ENCODE peak calls at places on chromosomes 16 and 17, in seven cellular contexts. One of them, this sample, is unnamed.

GRCh38 chr16:61936522-61936921 is 99.7 kb downstream of the CDH8 start:
- DNase-seq in fibroblast of pulmonary artery: no peak
- DNase-seq in heart left ventricle: no peak
- DNase-seq in fibroblast of lung: no peak
- DNase-seq in fibroblast of the aortic adventitia: no peak
- DNase-seq in suprapubic skin: no peak
- DNase-seq in neural progenitor cell: peak
- DNase-seq in this sample: no peak

GRCh38 chr16:82432261-82432660 is 194.5 kb upstream of the CDH13 start:
- DNase-seq in fibroblast of pulmonary artery: no peak
- DNase-seq in heart left ventricle: no peak
- DNase-seq in fibroblast of lung: no peak
- DNase-seq in fibroblast of the aortic adventitia: no peak
- DNase-seq in suprapubic skin: no peak
- DNase-seq in neural progenitor cell: no peak
- DNase-seq in this sample: no peak

GRCh38 chr16:11356573-11357331 is 11.5 kb downstream of the RMI2 start:
- DNase-seq in fibroblast of pulmonary artery: peak
- DNase-seq in heart left ventricle: peak
- DNase-seq in fibroblast of lung: peak
- DNase-seq in fibroblast of the aortic adventitia: peak
- DNase-seq in suprapubic skin: no peak
- DNase-seq in neural progenitor cell: peak
- DNase-seq in this sample: peak

GRCh38 chr16:48287239-48287638 is 39.9 kb upstream of the ABCC11 start:
- DNase-seq in fibroblast of pulmonary artery: no peak
- DNase-seq in heart left ventricle: no peak
- DNase-seq in fibroblast of lung: no peak
- DNase-seq in fibroblast of the aortic adventitia: no peak
- DNase-seq in suprapubic skin: no peak
- DNase-seq in neural progenitor cell: no peak
- DNase-seq in this sample: no peak

GRCh38 chr17:47413872-47414271 is 90.1 kb downstream of the EFCAB13 start:
- DNase-seq in fibroblast of pulmonary artery: no peak
- DNase-seq in heart left ventricle: no peak
- DNase-seq in fibroblast of lung: no peak
- DNase-seq in fibroblast of the aortic adventitia: no peak
- DNase-seq in suprapubic skin: no peak
- DNase-seq in neural progenitor cell: no peak
- DNase-seq in this sample: peak

GRCh38 chr16:49532243-49532870 is 158.8 kb downstream of the C16orf78 start:
- DNase-seq in fibroblast of pulmonary artery: no peak
- DNase-seq in heart left ventricle: no peak
- DNase-seq in fibroblast of lung: no peak
- DNase-seq in fibroblast of the aortic adventitia: no peak
- DNase-seq in suprapubic skin: no peak
- DNase-seq in neural progenitor cell: peak
- DNase-seq in this sample: no peak

GRCh38 chr16:27311449-27311831 is 2.3 kb upstream of the IL4R start:
- DNase-seq in fibroblast of pulmonary artery: peak
- DNase-seq in heart left ventricle: no peak
- DNase-seq in fibroblast of lung: no peak
- DNase-seq in fibroblast of the aortic adventitia: no peak
- DNase-seq in suprapubic skin: peak
- DNase-seq in neural progenitor cell: no peak
- DNase-seq in this sample: peak

GRCh38 chr17:58184308-58184985 is 8.1 kb upstream of the EPX start:
- DNase-seq in fibroblast of pulmonary artery: peak
- DNase-seq in heart left ventricle: no peak
- DNase-seq in fibroblast of lung: peak
- DNase-seq in fibroblast of the aortic adventitia: peak
- DNase-seq in suprapubic skin: no peak
- DNase-seq in neural progenitor cell: peak
- DNase-seq in this sample: no peak

GRCh38 chr17:16551878-16552636 is 16.9 kb downstream of the ZNF287 start:
- DNase-seq in fibroblast of pulmonary artery: no peak
- DNase-seq in heart left ventricle: no peak
- DNase-seq in fibroblast of lung: peak
- DNase-seq in fibroblast of the aortic adventitia: no peak
- DNase-seq in suprapubic skin: no peak
- DNase-seq in neural progenitor cell: no peak
- DNase-seq in this sample: no peak

GRCh38 chr16:80277182-80277581 is 263.6 kb upstream of the DYNLRB2 start:
- DNase-seq in fibroblast of pulmonary artery: no peak
- DNase-seq in heart left ventricle: no peak
- DNase-seq in fibroblast of lung: no peak
- DNase-seq in fibroblast of the aortic adventitia: no peak
- DNase-seq in suprapubic skin: no peak
- DNase-seq in neural progenitor cell: peak
- DNase-seq in this sample: no peak

GRCh38 chr17:45848405-45848804 is 3.7 kb downstream of the SPPL2C start:
- DNase-seq in fibroblast of pulmonary artery: no peak
- DNase-seq in heart left ventricle: no peak
- DNase-seq in fibroblast of lung: no peak
- DNase-seq in fibroblast of the aortic adventitia: no peak
- DNase-seq in suprapubic skin: no peak
- DNase-seq in neural progenitor cell: no peak
- DNase-seq in this sample: no peak

GRCh38 chr17:43068570-43069367 is 43.7 kb downstream of the RND2 start:
- DNase-seq in fibroblast of pulmonary artery: peak
- DNase-seq in heart left ventricle: no peak
- DNase-seq in fibroblast of lung: no peak
- DNase-seq in fibroblast of the aortic adventitia: no peak
- DNase-seq in suprapubic skin: no peak
- DNase-seq in neural progenitor cell: no peak
- DNase-seq in this sample: no peak

GRCh38 chr16:86899757-86900156 is 321.4 kb downstream of the FOXL1 start:
- DNase-seq in fibroblast of pulmonary artery: peak
- DNase-seq in heart left ventricle: no peak
- DNase-seq in fibroblast of lung: peak
- DNase-seq in fibroblast of the aortic adventitia: peak
- DNase-seq in suprapubic skin: no peak
- DNase-seq in neural progenitor cell: no peak
- DNase-seq in this sample: peak

GRCh38 chr17:32756696-32757095 is 120.2 kb downstream of the MYO1D start:
- DNase-seq in fibroblast of pulmonary artery: no peak
- DNase-seq in heart left ventricle: no peak
- DNase-seq in fibroblast of lung: no peak
- DNase-seq in fibroblast of the aortic adventitia: no peak
- DNase-seq in suprapubic skin: no peak
- DNase-seq in neural progenitor cell: no peak
- DNase-seq in this sample: no peak

GRCh38 chr17:56707312-56708219 is 114.1 kb downstream of the NOG start:
- DNase-seq in fibroblast of pulmonary artery: peak
- DNase-seq in heart left ventricle: no peak
- DNase-seq in fibroblast of lung: peak
- DNase-seq in fibroblast of the aortic adventitia: no peak
- DNase-seq in suprapubic skin: no peak
- DNase-seq in neural progenitor cell: peak
- DNase-seq in this sample: no peak

GRCh38 chr17:13931111-13931526 is 138.2 kb upstream of the COX10 start:
- DNase-seq in fibroblast of pulmonary artery: peak
- DNase-seq in heart left ventricle: peak
- DNase-seq in fibroblast of lung: peak
- DNase-seq in fibroblast of the aortic adventitia: peak
- DNase-seq in suprapubic skin: no peak
- DNase-seq in neural progenitor cell: no peak
- DNase-seq in this sample: peak

GRCh38 chr17:38912221-38912813 is 13.1 kb upstream of the LASP1NB start:
- DNase-seq in fibroblast of pulmonary artery: peak
- DNase-seq in heart left ventricle: peak
- DNase-seq in fibroblast of lung: peak
- DNase-seq in fibroblast of the aortic adventitia: peak
- DNase-seq in suprapubic skin: no peak
- DNase-seq in neural progenitor cell: no peak
- DNase-seq in this sample: peak

GRCh38 chr17:80826955-80827645 is 164.5 kb upstream of the CHMP6 start:
- DNase-seq in fibroblast of pulmonary artery: peak
- DNase-seq in heart left ventricle: no peak
- DNase-seq in fibroblast of lung: peak
- DNase-seq in fibroblast of the aortic adventitia: peak
- DNase-seq in suprapubic skin: peak
- DNase-seq in neural progenitor cell: peak
- DNase-seq in this sample: peak

GRCh38 chr16:86761117-86761971 is 183.0 kb downstream of the FOXL1 start:
- DNase-seq in fibroblast of pulmonary artery: peak
- DNase-seq in heart left ventricle: peak
- DNase-seq in fibroblast of lung: peak
- DNase-seq in fibroblast of the aortic adventitia: peak
- DNase-seq in suprapubic skin: no peak
- DNase-seq in neural progenitor cell: peak
- DNase-seq in this sample: peak

GRCh38 chr17:81717049-81717765 is 5.1 kb downstream of the SLC25A10 start:
- DNase-seq in fibroblast of pulmonary artery: no peak
- DNase-seq in heart left ventricle: no peak
- DNase-seq in fibroblast of lung: no peak
- DNase-seq in fibroblast of the aortic adventitia: no peak
- DNase-seq in suprapubic skin: peak
- DNase-seq in neural progenitor cell: no peak
- DNase-seq in this sample: no peak

GRCh38 chr17:49372428-49372827 is 10.4 kb upstream of the ZNF652 start:
- DNase-seq in fibroblast of pulmonary artery: no peak
- DNase-seq in heart left ventricle: no peak
- DNase-seq in fibroblast of lung: no peak
- DNase-seq in fibroblast of the aortic adventitia: no peak
- DNase-seq in suprapubic skin: peak
- DNase-seq in neural progenitor cell: no peak
- DNase-seq in this sample: no peak

GRCh38 chr16:83994087-83994486 is 26.0 kb downstream of the NECAB2 start:
- DNase-seq in fibroblast of pulmonary artery: peak
- DNase-seq in heart left ventricle: no peak
- DNase-seq in fibroblast of lung: peak
- DNase-seq in fibroblast of the aortic adventitia: peak
- DNase-seq in suprapubic skin: no peak
- DNase-seq in neural progenitor cell: no peak
- DNase-seq in this sample: peak

GRCh38 chr17:27552467-27552779 is 78.6 kb upstream of the LGALS9 start:
- DNase-seq in fibroblast of pulmonary artery: peak
- DNase-seq in heart left ventricle: no peak
- DNase-seq in fibroblast of lung: peak
- DNase-seq in fibroblast of the aortic adventitia: peak
- DNase-seq in suprapubic skin: no peak
- DNase-seq in neural progenitor cell: no peak
- DNase-seq in this sample: peak

GRCh38 chr17:4588391-4588790 is 4.1 kb downstream of the SMTNL2 start:
- DNase-seq in fibroblast of pulmonary artery: no peak
- DNase-seq in heart left ventricle: peak
- DNase-seq in fibroblast of lung: no peak
- DNase-seq in fibroblast of the aortic adventitia: no peak
- DNase-seq in suprapubic skin: no peak
- DNase-seq in neural progenitor cell: peak
- DNase-seq in this sample: no peak

GRCh38 chr16:1221628-1222552 is 3.2 kb downstream of the TPSG1 start:
- DNase-seq in fibroblast of pulmonary artery: no peak
- DNase-seq in heart left ventricle: no peak
- DNase-seq in fibroblast of lung: no peak
- DNase-seq in fibroblast of the aortic adventitia: no peak
- DNase-seq in suprapubic skin: no peak
- DNase-seq in neural progenitor cell: no peak
- DNase-seq in this sample: no peak

DNA sequence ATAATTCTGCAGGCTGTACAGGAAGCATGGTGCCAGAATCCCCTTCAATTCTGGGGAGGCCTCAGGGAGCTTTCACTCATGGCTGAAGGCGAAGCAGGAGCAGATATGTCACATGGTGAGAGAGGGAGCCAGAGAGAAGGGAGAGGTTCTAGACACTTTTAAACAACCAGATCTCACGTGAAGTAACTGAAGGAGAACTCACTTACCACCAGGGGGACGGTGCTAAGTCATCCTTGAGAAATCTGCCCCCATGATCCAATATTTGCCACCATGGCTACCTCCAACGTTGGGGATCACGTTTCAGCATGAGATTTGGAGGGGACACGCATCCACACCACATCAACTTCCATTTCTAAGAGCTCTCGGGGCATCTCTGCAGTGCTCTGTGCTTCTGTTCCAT is 37.4 kb upstream of the GNA13 start:
- DNase-seq in fibroblast of pulmonary artery: no peak
- DNase-seq in heart left ventricle: no peak
- DNase-seq in fibroblast of lung: no peak
- DNase-seq in fibroblast of the aortic adventitia: no peak
- DNase-seq in suprapubic skin: no peak
- DNase-seq in neural progenitor cell: no peak
- DNase-seq in this sample: no peak
- TF ChIP-seq CTCF in fibroblast of pulmonary artery: peak
- TF ChIP-seq CTCF in heart left ventricle: no peak
- TF ChIP-seq CTCF in fibroblast of lung: no peak
- TF ChIP-seq CTCF in fibroblast of the aortic adventitia: peak
- TF ChIP-seq CTCF in suprapubic skin: no peak
- TF ChIP-seq CTCF in neural progenitor cell: no peak
- TF ChIP-seq CTCF in this sample: peak

GRCh38 chr17:72614871-72615626 is 477.4 kb downstream of the SLC39A11 start:
- DNase-seq in fibroblast of pulmonary artery: peak
- DNase-seq in heart left ventricle: no peak
- DNase-seq in fibroblast of lung: peak
- DNase-seq in fibroblast of the aortic adventitia: peak
- DNase-seq in suprapubic skin: no peak
- DNase-seq in neural progenitor cell: peak
- DNase-seq in this sample: peak
- H3K4me3 ChIP-seq in fibroblast of pulmonary artery: no peak
- H3K4me3 ChIP-seq in heart left ventricle: no peak
- H3K4me3 ChIP-seq in fibroblast of lung: no peak
- H3K4me3 ChIP-seq in fibroblast of the aortic adventitia: no peak
- H3K4me3 ChIP-seq in suprapubic skin: no peak
- H3K4me3 ChIP-seq in neural progenitor cell: peak
- H3K4me3 ChIP-seq in this sample: no peak

GRCh38 chr17:17782425-17783120 is 54.2 kb downstream of the SREBF1 start:
- DNase-seq in fibroblast of pulmonary artery: no peak
- DNase-seq in heart left ventricle: no peak
- DNase-seq in fibroblast of lung: no peak
- DNase-seq in fibroblast of the aortic adventitia: no peak
- DNase-seq in suprapubic skin: no peak
- DNase-seq in neural progenitor cell: peak
- DNase-seq in this sample: no peak

GRCh38 chr17:17779015-17779611 is 57.7 kb downstream of the SREBF1 start:
- DNase-seq in fibroblast of pulmonary artery: no peak
- DNase-seq in heart left ventricle: peak
- DNase-seq in fibroblast of lung: no peak
- DNase-seq in fibroblast of the aortic adventitia: no peak
- DNase-seq in suprapubic skin: no peak
- DNase-seq in neural progenitor cell: no peak
- DNase-seq in this sample: no peak

GRCh38 chr17:17783121-17783824 is 53.5 kb downstream of the SREBF1 start:
- DNase-seq in fibroblast of pulmonary artery: peak
- DNase-seq in heart left ventricle: peak
- DNase-seq in fibroblast of lung: peak
- DNase-seq in fibroblast of the aortic adventitia: no peak
- DNase-seq in suprapubic skin: no peak
- DNase-seq in neural progenitor cell: peak
- DNase-seq in this sample: peak

GRCh38 chr17:17781591-17782424 is 55.0 kb downstream of the SREBF1 start:
- DNase-seq in fibroblast of pulmonary artery: peak
- DNase-seq in heart left ventricle: peak
- DNase-seq in fibroblast of lung: peak
- DNase-seq in fibroblast of the aortic adventitia: peak
- DNase-seq in suprapubic skin: no peak
- DNase-seq in neural progenitor cell: peak
- DNase-seq in this sample: peak

GRCh38 chr17:17780941-17781590 is 55.7 kb downstream of the SREBF1 start:
- DNase-seq in fibroblast of pulmonary artery: peak
- DNase-seq in heart left ventricle: no peak
- DNase-seq in fibroblast of lung: peak
- DNase-seq in fibroblast of the aortic adventitia: peak
- DNase-seq in suprapubic skin: no peak
- DNase-seq in neural progenitor cell: peak
- DNase-seq in this sample: peak
- TF ChIP-seq CTCF in fibroblast of pulmonary artery: peak
- TF ChIP-seq CTCF in heart left ventricle: no peak
- TF ChIP-seq CTCF in fibroblast of lung: no peak
- TF ChIP-seq CTCF in fibroblast of the aortic adventitia: peak
- TF ChIP-seq CTCF in suprapubic skin: no peak
- TF ChIP-seq CTCF in neural progenitor cell: peak
- TF ChIP-seq CTCF in this sample: peak

GRCh38 chr16:8943001-8943763 is 20.5 kb downstream of the USP7 start:
- DNase-seq in fibroblast of pulmonary artery: no peak
- DNase-seq in heart left ventricle: no peak
- DNase-seq in fibroblast of lung: no peak
- DNase-seq in fibroblast of the aortic adventitia: no peak
- DNase-seq in suprapubic skin: no peak
- DNase-seq in neural progenitor cell: peak
- DNase-seq in this sample: no peak
- H3K4me3 ChIP-seq in fibroblast of pulmonary artery: no peak
- H3K4me3 ChIP-seq in heart left ventricle: no peak
- H3K4me3 ChIP-seq in fibroblast of lung: no peak
- H3K4me3 ChIP-seq in fibroblast of the aortic adventitia: no peak
- H3K4me3 ChIP-seq in suprapubic skin: no peak
- H3K4me3 ChIP-seq in neural progenitor cell: no peak
- H3K4me3 ChIP-seq in this sample: no peak